ENCODE peak calls at places on chromosomes 11 and 22, in five cellular contexts. I is HCT116; L is CD8-positive, alpha-beta memory T cell; Y is GM23248; T is left ventricle myocardium inferior. W is an unnamed sample.

GRCh38 chr22:49764151-49764581 is 63.5 kb downstream of the BRD1 start:
- DNase-seq in I (no peak), T (peak; percentile 13), L (no peak), Y (peak; percentile 55), W (peak; percentile 41)

GRCh38 chr22:38416621-38417251 is 38.3 kb downstream of the KCNJ4 start:
- DNase-seq in I (no peak), L (no peak), Y (no peak), T (no peak), W (peak; percentile 36)

GRCh38 chr11:19437760-19438159 is 197.0 kb upstream of the E2F8 start:
- DNase-seq in Y (peak; percentile 83), L (no peak), T (no peak), I (no peak), W (no peak)

GRCh38 chr11:119641991-119642745 is 86.8 kb downstream of the NECTIN1 start:
- DNase-seq in I (peak; percentile 4), T (no peak), L (no peak), Y (peak; percentile 22), W (no peak)

GRCh38 chr11:35725880-35726279 is 63.3 kb downstream of the TRIM44 start:
- DNase-seq in Y (peak; percentile 63), T (no peak), I (peak; percentile 26), L (no peak), W (no peak)

GRCh38 chr11:70322653-70323052 is 52.2 kb downstream of the PPFIA1 start:
- DNase-seq in I (no peak), L (no peak), Y (no peak), T (no peak), W (no peak)

GRCh38 chr11:124717786-124718634 is 21.7 kb upstream of the NRGN start:
- DNase-seq in I (no peak), Y (peak; percentile 50), T (peak; percentile 56), L (peak; percentile 8), W (peak; percentile 62)

GRCh38 chr11:945986-946385 is 20.3 kb downstream of the AP2A2 start:
- DNase-seq in T (no peak), I (no peak), L (no peak), Y (no peak), W (no peak)

GRCh38 chr11:2541881-2542361 is 97.1 kb downstream of the KCNQ1 start:
- DNase-seq in I (no peak), T (peak; percentile 9), Y (no peak), L (no peak), W (peak; percentile 18)

GRCh38 chr11:119481667-119482400 is 58.9 kb upstream of the THY1 start:
- DNase-seq in Y (peak; percentile 21), I (no peak), T (no peak), L (no peak), W (no peak)

GRCh38 chr22:22818861-22819855 is 68.5 kb upstream of the IGLL5 start:
- DNase-seq in I (no peak), T (no peak), L (no peak), Y (no peak), W (no peak)

GRCh38 chr11:114304065-114304464 is 7.9 kb downstream of the NNMT start:
- DNase-seq in T (no peak), I (no peak), Y (no peak), L (no peak), W (no peak)

GRCh38 chr11:117830072-117830471 is 5.5 kb upstream of the FXYD2 start:
- DNase-seq in T (no peak), I (no peak), L (no peak), Y (no peak), W (no peak)

GRCh38 chr11:121654506-121655480 is 202.0 kb upstream of the SORL1-AS1 start:
- DNase-seq in Y (peak; percentile 61), T (no peak), I (no peak), L (no peak), W (no peak)

GRCh38 chr11:122804796-122805195 is 33.5 kb upstream of the CRTAM start:
- DNase-seq in L (no peak), I (no peak), Y (peak; percentile 57), T (no peak), W (no peak)

GRCh38 chr11:122802876-122803275 is 35.4 kb upstream of the CRTAM start:
- DNase-seq in L (no peak), T (no peak), Y (peak; percentile 3), I (no peak), W (no peak)

GRCh38 chr11:122803716-122804115 is 34.6 kb upstream of the CRTAM start:
- DNase-seq in T (no peak), L (no peak), Y (peak; percentile 43), I (no peak), W (no peak)

GRCh38 chr11:122804161-122804560 is 34.1 kb upstream of the CRTAM start:
- DNase-seq in L (no peak), I (no peak), T (no peak), Y (peak; percentile 88), W (no peak)

GRCh38 chr11:122803306-122803705 is 35.0 kb upstream of the CRTAM start:
- DNase-seq in T (no peak), L (no peak), I (no peak), Y (peak; percentile 92), W (no peak)
- H3K36me3 ChIP-seq in T (peaks cover 18% of the 10 kb centered on the region), L (peaks cover 27% of the 10 kb centered on the region), I (peaks cover 4% of the 10 kb centered on the region), Y (peaks cover 17% of the 10 kb centered on the region), W (peaks cover 25% of the 10 kb centered on the region)

GRCh38 chr11:66683877-66684276 is 6.2 kb upstream of the RBM4B start:
- DNase-seq in Y (no peak), T (no peak), L (no peak), I (no peak), W (no peak)

GRCh38 chr11:66684635-66685034 is 6.9 kb upstream of the RBM4B start:
- DNase-seq in I (no peak), T (no peak), L (no peak), Y (no peak), W (no peak)

GRCh38 chr11:66686801-66687750 is 9.4 kb upstream of the RBM4B start:
- DNase-seq in Y (no peak), L (no peak), I (no peak), T (no peak), W (no peak)

GRCh38 chr11:66686100-66686785 is 8.6 kb upstream of the RBM4B start:
- DNase-seq in I (no peak), Y (no peak), T (no peak), L (no peak), W (no peak)

GRCh38 chr11:66685276-66686099 is 7.8 kb upstream of the RBM4B start:
- DNase-seq in I (no peak), T (no peak), L (no peak), Y (no peak), W (no peak)
- H3K36me3 ChIP-seq in I (no peaks in the 10 kb centered on the region), T (no peaks in the 10 kb centered on the region), L (no peaks in the 10 kb centered on the region), Y (no peaks in the 10 kb centered on the region), W (no peaks in the 10 kb centered on the region)

GRCh38 chr22:30946354-30946753 is 22.2 kb downstream of the MORC2 start:
- DNase-seq in T (no peak), Y (no peak), I (no peak), L (no peak), W (no peak)
- H3K36me3 ChIP-seq in T (peaks cover 94% of the 10 kb centered on the region), Y (peaks cover 76% of the 10 kb centered on the region), I (peaks cover 14% of the 10 kb centered on the region), L (peaks cover 31% of the 10 kb centered on the region), W (peaks cover 96% of the 10 kb centered on the region)

DNA sequence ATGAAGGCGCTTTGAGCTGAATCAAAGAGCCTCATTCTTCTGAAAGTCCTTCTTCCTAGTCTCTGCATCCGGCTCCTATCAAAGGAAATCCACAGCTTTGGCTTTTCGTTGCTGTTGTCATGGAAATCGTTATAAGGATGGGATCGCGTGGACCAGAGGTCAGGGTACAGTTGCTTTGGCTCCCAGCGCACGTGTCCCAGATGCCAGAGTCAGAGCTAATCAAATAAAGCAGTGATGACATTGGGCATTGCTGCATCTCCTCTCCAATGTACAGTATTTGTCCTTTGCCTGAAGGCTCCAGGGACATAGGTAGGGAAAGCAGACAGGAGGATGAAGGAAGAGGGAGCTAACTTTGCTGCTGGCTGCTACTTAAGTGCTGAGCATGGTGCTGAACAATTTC is 182.0 kb downstream of the MYO18B start:
- DNase-seq in T (no peak), L (no peak), Y (no peak), I (no peak), W (no peak)
- H3K36me3 ChIP-seq in T (peaks cover 27% of the 10 kb centered on the region), L (no peaks in the 10 kb centered on the region), Y (no peaks in the 10 kb centered on the region), I (no peaks in the 10 kb centered on the region), W (no peaks in the 10 kb centered on the region)

DNA sequence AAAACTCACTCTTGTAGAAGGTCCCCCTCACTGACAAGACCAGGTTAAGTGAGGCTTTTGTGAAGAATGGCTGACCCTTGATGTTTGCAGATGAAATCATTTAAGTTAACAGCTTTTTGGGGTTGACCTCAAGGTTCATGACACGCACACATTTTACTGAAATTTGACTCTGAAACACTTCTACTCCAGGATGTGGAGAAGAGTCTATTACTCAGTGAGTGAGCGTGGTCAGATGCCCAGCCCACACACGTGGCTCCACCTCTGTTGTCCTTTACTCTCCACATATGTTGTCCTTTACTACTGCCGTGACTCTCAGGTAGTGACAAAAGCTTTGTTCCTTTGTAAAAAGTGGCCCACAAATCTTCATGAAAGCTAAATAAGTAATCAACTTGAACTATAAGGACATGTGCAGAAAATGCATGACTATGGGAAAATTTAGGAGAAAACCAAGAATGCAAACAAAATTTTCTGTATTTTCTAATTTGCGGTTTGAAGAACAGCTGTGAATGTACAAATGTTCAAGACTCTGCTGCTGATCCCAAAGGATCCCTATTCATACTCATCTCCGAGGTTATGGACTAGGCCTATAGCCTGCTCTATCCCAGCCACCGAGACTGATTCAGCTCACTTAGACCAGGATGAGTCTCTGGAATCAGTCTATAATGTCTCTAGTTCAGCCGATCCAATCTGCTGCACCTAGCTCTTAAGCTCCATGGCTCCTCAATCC is 22.4 kb downstream of the XRRA1 start:
- DNase-seq in T (no peak), Y (peak; percentile 81), I (no peak), L (no peak), W (no peak)
- H3K36me3 ChIP-seq in T (peaks cover 21% of the 10 kb centered on the region), Y (no peaks in the 10 kb centered on the region), I (no peaks in the 10 kb centered on the region), L (peaks cover 11% of the 10 kb centered on the region), W (peaks cover 6% of the 10 kb centered on the region)

GRCh38 chr22:20550057-20550817 is 42.8 kb downstream of the MED15 start:
- DNase-seq in T (no peak), L (no peak), Y (peak; percentile 55), I (no peak), W (no peak)
- H3K36me3 ChIP-seq in T (peaks cover 24% of the 10 kb centered on the region), L (peaks cover 34% of the 10 kb centered on the region), Y (peaks cover 24% of the 10 kb centered on the region), I (peaks cover 18% of the 10 kb centered on the region), W (peaks cover 41% of the 10 kb centered on the region)

DNA sequence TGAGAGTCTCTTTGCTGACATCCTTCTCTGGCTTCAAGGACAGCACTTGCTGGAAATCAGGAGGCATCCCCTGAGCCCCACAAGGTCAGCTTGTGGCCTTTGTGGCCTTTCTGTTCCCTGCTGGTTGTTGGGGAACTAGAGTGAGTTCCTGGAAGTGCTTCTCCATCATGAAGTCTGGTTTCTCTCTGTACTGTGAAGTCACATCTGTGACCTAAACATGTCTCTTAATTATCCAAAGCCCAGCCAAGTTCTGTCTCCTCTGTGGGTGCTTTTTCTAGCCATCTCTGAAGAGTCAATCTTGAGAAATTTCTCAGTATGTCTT is 24.4 kb downstream of the IGHMBP2 start:
- DNase-seq in Y (no peak), L (no peak), T (no peak), I (no peak), W (no peak)
- H3K36me3 ChIP-seq in Y (peaks cover 33% of the 10 kb centered on the region), L (peaks cover 60% of the 10 kb centered on the region), T (peaks cover 67% of the 10 kb centered on the region), I (peaks cover 16% of the 10 kb centered on the region), W (peaks cover 74% of the 10 kb centered on the region)

W was measured in lower lobe of right lung.